ENCODE peak calls at places on chromosomes 12 and 14, in eight cellular contexts. One of them, this sample, is unnamed.

GRCh38 chr14:80924365-80925103 is 17.0 kb downstream of the CEP128 start:
- DNase-seq in upper lobe of right lung: no peak
- DNase-seq in astrocyte of the spinal cord: no peak
- DNase-seq in dorsolateral prefrontal cortex: no peak
- DNase-seq in left lung: no peak
- DNase-seq in A673: no peak
- DNase-seq in fibroblast of lung: no peak
- DNase-seq in A549: no peak
- DNase-seq in this sample: no peak

GRCh38 chr12:2667716-2668440 is 126.9 kb upstream of the FKBP4 start:
- DNase-seq in fibroblast of lung: no peak
- DNase-seq in left lung: no peak
- DNase-seq in A673: no peak
- DNase-seq in dorsolateral prefrontal cortex: no peak
- DNase-seq in astrocyte of the spinal cord: no peak
- DNase-seq in upper lobe of right lung: peak
- DNase-seq in A549: no peak
- DNase-seq in this sample: no peak

GRCh38 chr14:93402951-93403350 is 27.8 kb upstream of the UNC79 start:
- DNase-seq in A673: no peak
- DNase-seq in A549: no peak
- DNase-seq in left lung: no peak
- DNase-seq in upper lobe of right lung: no peak
- DNase-seq in astrocyte of the spinal cord: no peak
- DNase-seq in dorsolateral prefrontal cortex: no peak
- DNase-seq in fibroblast of lung: no peak
- DNase-seq in this sample: no peak

GRCh38 chr12:24409868-24410267 is 460.4 kb upstream of the SOX5 start:
- DNase-seq in astrocyte of the spinal cord: no peak
- DNase-seq in A673: no peak
- DNase-seq in upper lobe of right lung: no peak
- DNase-seq in left lung: no peak
- DNase-seq in A549: no peak
- DNase-seq in dorsolateral prefrontal cortex: no peak
- DNase-seq in fibroblast of lung: no peak
- DNase-seq in this sample: no peak

GRCh38 chr14:55572578-55572977 is 7.4 kb upstream of the KTN1 start:
- DNase-seq in A673: no peak
- DNase-seq in astrocyte of the spinal cord: no peak
- DNase-seq in fibroblast of lung: no peak
- DNase-seq in left lung: no peak
- DNase-seq in upper lobe of right lung: no peak
- DNase-seq in A549: no peak
- DNase-seq in dorsolateral prefrontal cortex: no peak
- DNase-seq in this sample: no peak

GRCh38 chr12:104737682-104738370 is 220.3 kb downstream of the SLC41A2 start:
- DNase-seq in left lung: no peak
- DNase-seq in upper lobe of right lung: no peak
- DNase-seq in astrocyte of the spinal cord: no peak
- DNase-seq in fibroblast of lung: no peak
- DNase-seq in dorsolateral prefrontal cortex: peak
- DNase-seq in A673: peak
- DNase-seq in A549: no peak
- DNase-seq in this sample: no peak

GRCh38 chr12:32290411-32290810 is 108.9 kb upstream of the FGD4 start:
- DNase-seq in dorsolateral prefrontal cortex: no peak
- DNase-seq in astrocyte of the spinal cord: peak
- DNase-seq in A673: no peak
- DNase-seq in upper lobe of right lung: no peak
- DNase-seq in fibroblast of lung: no peak
- DNase-seq in A549: peak
- DNase-seq in left lung: no peak
- DNase-seq in this sample: no peak

GRCh38 chr14:65180725-65181025 is 78.4 kb upstream of the MAX start:
- DNase-seq in upper lobe of right lung: no peak
- DNase-seq in A549: no peak
- DNase-seq in left lung: no peak
- DNase-seq in A673: no peak
- DNase-seq in fibroblast of lung: no peak
- DNase-seq in astrocyte of the spinal cord: no peak
- DNase-seq in dorsolateral prefrontal cortex: no peak
- DNase-seq in this sample: no peak

GRCh38 chr14:55430024-55430690 is 10.3 kb downstream of the TBPL2 start:
- DNase-seq in A673: peak
- DNase-seq in dorsolateral prefrontal cortex: no peak
- DNase-seq in astrocyte of the spinal cord: peak
- DNase-seq in left lung: no peak
- DNase-seq in A549: peak
- DNase-seq in upper lobe of right lung: no peak
- DNase-seq in fibroblast of lung: peak
- DNase-seq in this sample: no peak

GRCh38 chr14:76937181-76938091 is 91.1 kb downstream of the IRF2BPL start:
- DNase-seq in left lung: no peak
- DNase-seq in dorsolateral prefrontal cortex: no peak
- DNase-seq in A549: no peak
- DNase-seq in fibroblast of lung: peak
- DNase-seq in A673: peak
- DNase-seq in upper lobe of right lung: no peak
- DNase-seq in astrocyte of the spinal cord: peak
- DNase-seq in this sample: no peak

GRCh38 chr12:3119745-3120660 is 42.8 kb downstream of the TSPAN9 start:
- DNase-seq in astrocyte of the spinal cord: peak
- DNase-seq in fibroblast of lung: peak
- DNase-seq in upper lobe of right lung: peak
- DNase-seq in dorsolateral prefrontal cortex: no peak
- DNase-seq in A673: peak
- DNase-seq in A549: no peak
- DNase-seq in left lung: no peak
- DNase-seq in this sample: peak

GRCh38 chr12:106144847-106145246 is 6.1 kb upstream of the NUAK1 start:
- DNase-seq in fibroblast of lung: no peak
- DNase-seq in A549: no peak
- DNase-seq in upper lobe of right lung: no peak
- DNase-seq in astrocyte of the spinal cord: peak
- DNase-seq in A673: no peak
- DNase-seq in dorsolateral prefrontal cortex: no peak
- DNase-seq in left lung: no peak
- DNase-seq in this sample: no peak

GRCh38 chr14:64417042-64417770 is 29.1 kb downstream of the MTHFD1 start:
- DNase-seq in upper lobe of right lung: no peak
- DNase-seq in dorsolateral prefrontal cortex: no peak
- DNase-seq in A549: no peak
- DNase-seq in astrocyte of the spinal cord: peak
- DNase-seq in left lung: no peak
- DNase-seq in fibroblast of lung: peak
- DNase-seq in A673: no peak
- DNase-seq in this sample: no peak

GRCh38 chr12:6582196-6582595 is 14.1 kb upstream of the NOP2 start:
- DNase-seq in left lung: no peak
- DNase-seq in upper lobe of right lung: no peak
- DNase-seq in fibroblast of lung: no peak
- DNase-seq in dorsolateral prefrontal cortex: no peak
- DNase-seq in A673: peak
- DNase-seq in A549: peak
- DNase-seq in astrocyte of the spinal cord: no peak
- DNase-seq in this sample: no peak

GRCh38 chr14:21070610-21071224 is 613 bp downstream of the ARHGEF40 start:
- DNase-seq in astrocyte of the spinal cord: peak
- DNase-seq in A549: no peak
- DNase-seq in A673: no peak
- DNase-seq in fibroblast of lung: peak
- DNase-seq in left lung: no peak
- DNase-seq in dorsolateral prefrontal cortex: no peak
- DNase-seq in upper lobe of right lung: no peak
- DNase-seq in this sample: no peak

GRCh38 chr12:44184499-44185206 is 348.8 kb downstream of the TMEM117 start:
- DNase-seq in left lung: no peak
- DNase-seq in fibroblast of lung: no peak
- DNase-seq in dorsolateral prefrontal cortex: no peak
- DNase-seq in A673: no peak
- DNase-seq in A549: no peak
- DNase-seq in upper lobe of right lung: no peak
- DNase-seq in astrocyte of the spinal cord: no peak
- DNase-seq in this sample: no peak

GRCh38 chr14:74240794-74241610 is 1.8 kb downstream of the VSX2 start:
- DNase-seq in upper lobe of right lung: no peak
- DNase-seq in A549: no peak
- DNase-seq in A673: no peak
- DNase-seq in astrocyte of the spinal cord: peak
- DNase-seq in fibroblast of lung: peak
- DNase-seq in dorsolateral prefrontal cortex: no peak
- DNase-seq in left lung: no peak
- DNase-seq in this sample: no peak

GRCh38 chr12:27424631-27425230 is 21.8 kb upstream of the SMCO2 start:
- DNase-seq in A549: peak
- DNase-seq in dorsolateral prefrontal cortex: no peak
- DNase-seq in left lung: no peak
- DNase-seq in upper lobe of right lung: no peak
- DNase-seq in fibroblast of lung: peak
- DNase-seq in astrocyte of the spinal cord: peak
- DNase-seq in A673: peak
- DNase-seq in this sample: no peak

GRCh38 chr12:46887870-46888269 is 62.1 kb upstream of the SLC38A4 start:
- DNase-seq in A549: no peak
- DNase-seq in astrocyte of the spinal cord: no peak
- DNase-seq in dorsolateral prefrontal cortex: no peak
- DNase-seq in A673: no peak
- DNase-seq in upper lobe of right lung: no peak
- DNase-seq in fibroblast of lung: no peak
- DNase-seq in left lung: no peak
- DNase-seq in this sample: no peak

GRCh38 chr14:88541324-88541723 is 13.5 kb downstream of the PTPN21 start:
- DNase-seq in astrocyte of the spinal cord: no peak
- DNase-seq in A549: no peak
- DNase-seq in left lung: no peak
- DNase-seq in upper lobe of right lung: no peak
- DNase-seq in fibroblast of lung: no peak
- DNase-seq in dorsolateral prefrontal cortex: no peak
- DNase-seq in A673: no peak
- DNase-seq in this sample: no peak

GRCh38 chr12:49200882-49201594 is 12.2 kb upstream of the TUBA1A start:
- DNase-seq in dorsolateral prefrontal cortex: no peak
- DNase-seq in upper lobe of right lung: no peak
- DNase-seq in astrocyte of the spinal cord: peak
- DNase-seq in fibroblast of lung: peak
- DNase-seq in A673: peak
- DNase-seq in left lung: no peak
- DNase-seq in A549: peak
- DNase-seq in this sample: no peak

DNA sequence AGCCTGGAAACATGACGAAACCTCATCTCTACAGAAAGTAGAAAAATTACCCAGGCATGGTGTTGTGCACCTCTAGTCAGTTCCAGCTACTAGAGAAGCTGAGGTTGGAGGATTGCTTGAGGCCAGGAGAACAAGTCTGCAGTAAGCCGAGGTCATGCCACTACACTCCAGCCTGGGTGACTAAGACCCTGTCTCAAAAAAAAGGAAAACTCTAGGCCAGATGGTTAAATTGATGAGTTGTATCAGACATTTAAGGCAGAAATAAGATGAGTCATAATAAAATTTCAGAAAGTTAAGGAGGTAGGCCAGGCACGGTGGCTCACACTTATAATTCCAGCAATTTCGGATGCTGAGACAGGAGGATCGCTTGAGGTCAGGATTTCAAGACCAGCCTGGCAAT is 10.7 kb downstream of the EIF2S1 start:
- DNase-seq in upper lobe of right lung: no peak
- DNase-seq in A673: no peak
- DNase-seq in dorsolateral prefrontal cortex: no peak
- DNase-seq in astrocyte of the spinal cord: peak
- DNase-seq in fibroblast of lung: no peak
- DNase-seq in left lung: no peak
- DNase-seq in A549: no peak
- DNase-seq in this sample: no peak
- TF ChIP-seq CTCF in upper lobe of right lung: no peak
- TF ChIP-seq CTCF in A673: no peak
- TF ChIP-seq CTCF in dorsolateral prefrontal cortex: no peak
- TF ChIP-seq CTCF in astrocyte of the spinal cord: no peak
- TF ChIP-seq CTCF in fibroblast of lung: no peak
- TF ChIP-seq CTCF in left lung: no peak
- TF ChIP-seq CTCF in A549: no peak
- TF ChIP-seq CTCF in this sample: no peak

DNA sequence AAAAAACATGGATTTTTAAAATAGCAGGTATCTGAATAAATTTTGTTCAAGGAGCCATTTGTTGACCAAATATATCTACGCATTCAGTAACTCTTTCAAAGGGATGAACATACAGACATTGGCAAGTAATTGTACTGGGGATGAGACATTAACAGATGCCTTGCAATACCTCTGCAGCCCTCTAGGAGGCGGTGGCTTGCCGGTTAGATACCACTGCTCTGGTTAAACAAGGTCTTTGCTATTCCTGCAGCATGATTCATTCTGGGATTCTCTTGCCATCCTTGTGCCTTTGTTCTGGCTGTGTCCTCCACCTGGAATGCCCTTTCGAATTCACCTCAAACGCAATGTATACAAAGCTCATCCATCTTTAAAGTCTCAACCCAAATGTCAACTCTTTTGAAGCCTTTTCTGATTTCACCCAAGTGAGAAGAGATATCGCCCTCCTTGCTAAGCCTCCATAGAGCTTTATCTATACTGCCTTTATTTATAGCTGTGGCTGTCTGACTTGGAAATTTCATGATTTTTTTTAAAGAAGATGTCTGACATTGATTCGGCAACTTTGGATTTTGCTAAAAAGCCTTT is 131.0 kb upstream of the SRRM4 start:
- DNase-seq in A549: peak
- DNase-seq in fibroblast of lung: no peak
- DNase-seq in upper lobe of right lung: no peak
- DNase-seq in astrocyte of the spinal cord: no peak
- DNase-seq in dorsolateral prefrontal cortex: no peak
- DNase-seq in A673: peak
- DNase-seq in left lung: no peak
- DNase-seq in this sample: no peak
- TF ChIP-seq CTCF in A549: peak
- TF ChIP-seq CTCF in fibroblast of lung: peak
- TF ChIP-seq CTCF in upper lobe of right lung: peak
- TF ChIP-seq CTCF in astrocyte of the spinal cord: peak
- TF ChIP-seq CTCF in dorsolateral prefrontal cortex: peak
- TF ChIP-seq CTCF in A673: peak
- TF ChIP-seq CTCF in left lung: peak
- TF ChIP-seq CTCF in this sample: peak

DNA sequence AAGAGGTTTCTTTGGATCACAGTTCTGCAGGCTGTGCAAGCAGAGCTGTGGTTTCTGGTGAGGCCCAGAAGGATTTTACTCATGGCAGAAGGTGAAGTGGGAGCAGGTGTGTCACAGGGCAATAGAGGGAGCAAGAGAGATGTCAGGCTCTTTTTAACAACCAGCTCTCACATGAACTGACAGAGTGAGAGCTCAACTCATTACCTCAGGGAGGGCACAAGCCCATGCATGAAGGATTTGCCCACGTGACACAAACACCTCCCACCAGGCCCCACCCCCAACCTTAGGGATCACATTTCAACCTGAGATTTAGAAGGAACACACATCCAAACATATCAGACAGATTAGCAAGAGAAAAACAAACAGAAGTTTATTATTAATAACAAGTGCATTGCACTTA is 470.4 kb downstream of the GALC start:
- DNase-seq in upper lobe of right lung: no peak
- DNase-seq in A673: peak
- DNase-seq in fibroblast of lung: no peak
- DNase-seq in left lung: no peak
- DNase-seq in dorsolateral prefrontal cortex: no peak
- DNase-seq in A549: no peak
- DNase-seq in astrocyte of the spinal cord: no peak
- DNase-seq in this sample: no peak
- TF ChIP-seq CTCF in upper lobe of right lung: no peak
- TF ChIP-seq CTCF in A673: no peak
- TF ChIP-seq CTCF in fibroblast of lung: no peak
- TF ChIP-seq CTCF in left lung: no peak
- TF ChIP-seq CTCF in dorsolateral prefrontal cortex: no peak
- TF ChIP-seq CTCF in A549: no peak
- TF ChIP-seq CTCF in astrocyte of the spinal cord: no peak
- TF ChIP-seq CTCF in this sample: no peak

GRCh38 chr12:52038447-52038846 is 12.8 kb upstream of the NR4A1 start:
- DNase-seq in dorsolateral prefrontal cortex: no peak
- DNase-seq in left lung: no peak
- DNase-seq in fibroblast of lung: no peak
- DNase-seq in astrocyte of the spinal cord: peak
- DNase-seq in A549: no peak
- DNase-seq in upper lobe of right lung: no peak
- DNase-seq in A673: no peak
- DNase-seq in this sample: no peak
- TF ChIP-seq CTCF in dorsolateral prefrontal cortex: no peak
- TF ChIP-seq CTCF in left lung: no peak
- TF ChIP-seq CTCF in fibroblast of lung: no peak
- TF ChIP-seq CTCF in astrocyte of the spinal cord: no peak
- TF ChIP-seq CTCF in A549: no peak
- TF ChIP-seq CTCF in upper lobe of right lung: no peak
- TF ChIP-seq CTCF in A673: no peak
- TF ChIP-seq CTCF in this sample: no peak

This sample was measured in breast epithelium.